ENCODE peak calls at places on chromosomes 11 and 22, in seven cellular contexts. A is type B pancreatic cell; B is activated CD4-positive, alpha-beta memory T cell treated with anti-CD3 and anti-CD28 coated beads, Interleukin-2, amount 10 ng/mL, durations not matched to agents 7 days and 5 days; G is colonic mucosa; O is mesenteric fat pad; F is cardiac fibroblast; T is Calu3. S is an unnamed sample.

GRCh38 chr11:80144932-80145612 is 704.2 kb upstream of the TENM4 start:
- DNase-seq in T (no peak), A (no peak), G (no peak), O (no peak), B (no peak), F (no peak), S (no peak)

GRCh38 chr11:66715346-66716085 is 13.5 kb downstream of the SPTBN2 start:
- DNase-seq in B (no peak), G (no peak), O (no peak), T (no peak), A (no peak), F (no peak), S (no peak)

GRCh38 chr11:73612601-73613137 is 14.8 kb upstream of the FAM168A start:
- DNase-seq in A (no peak), O (no peak), B (no peak), T (no peak), G (no peak), F (no peak), S (no peak)

GRCh38 chr11:122984186-122985011 is 2.8 kb upstream of the BSX start:
- DNase-seq in O (peak; percentile 82), B (no peak), G (no peak), A (no peak), T (peak; percentile 7), F (peak; percentile 31), S (no peak)

GRCh38 chr11:62622476-62622875 is 690 bp upstream of the B3GAT3 start:
- DNase-seq in A (no peak), O (no peak), G (no peak), F (no peak), B (no peak), T (no peak), S (no peak)

GRCh38 chr22:40289991-40290459 is 56.3 kb upstream of the ADSL start:
- DNase-seq in O (no peak), A (no peak), B (peak; percentile 75), G (no peak), F (no peak), T (no peak), S (peak; percentile 53)

GRCh38 chr11:6475936-6476335 is 2.2 kb upstream of the TRIM3 start:
- DNase-seq in G (no peak), O (no peak), T (no peak), B (no peak), F (no peak), A (no peak), S (no peak)

GRCh38 chr11:104164028-104164520 is at the start of gene PDGFD:
- DNase-seq in T (peak; percentile 79), A (peak; percentile 81), B (peak; percentile 16), O (peak; percentile 89), G (peak; percentile 34), F (peak; percentile 91), S (peak; percentile 47)

GRCh38 chr22:31139866-31140716 is at the start of gene PLA2G3:
- DNase-seq in B (no peak), G (peak; percentile 48), F (peak; percentile 68), T (no peak), A (no peak), O (peak; percentile 62), S (no peak)

GRCh38 chr11:113725411-113725810 is 19.3 kb upstream of the TMPRSS5 start:
- DNase-seq in A (no peak), O (no peak), F (no peak), B (no peak), T (no peak), G (no peak), S (no peak)

GRCh38 chr11:43861141-43861540 is 19.5 kb upstream of the ALKBH3 start:
- DNase-seq in G (no peak), A (no peak), F (no peak), O (no peak), B (no peak), T (no peak), S (no peak)

GRCh38 chr11:128610765-128611617 is 23.6 kb upstream of the ETS1 start:
- DNase-seq in A (no peak), B (peak; percentile 46), O (no peak), G (no peak), F (no peak), T (no peak), S (peak; percentile 91)

GRCh38 chr22:48318575-48319320 is 1508.9 kb downstream of the BRD1 start:
- DNase-seq in T (no peak), G (no peak), O (peak; percentile 82), B (no peak), A (no peak), F (no peak), S (no peak)

GRCh38 chr11:1838426-1839131 is at the start of gene TNNI2:
- DNase-seq in T (no peak), B (no peak), O (no peak), A (no peak), G (no peak), F (no peak), S (no peak)

GRCh38 chr11:65438257-65439151 is 15.9 kb downstream of the NEAT1 start:
- DNase-seq in G (no peak), O (no peak), A (no peak), F (peak; percentile 54), T (no peak), B (no peak), S (no peak)

GRCh38 chr11:112073941-112074811 is at the start of the genes NKAPD1 and PIH1D2:
- DNase-seq in F (peak; percentile 96), T (peak; percentile 60), O (no peak), G (peak; percentile 82), A (peak; percentile 79), B (peak; percentile 83), S (peak; percentile 77)

GRCh38 chr11:88579466-88579865 is 241.9 kb upstream of the CTSC start:
- DNase-seq in B (no peak), O (no peak), F (no peak), T (no peak), A (no peak), G (no peak), S (no peak)

GRCh38 chr11:34339149-34340064 is 18.4 kb downstream of the ABTB2 start:
- DNase-seq in O (no peak), B (peak; percentile 42), T (peak; percentile 16), F (peak; percentile 42), G (no peak), A (no peak), S (no peak)

GRCh38 chr11:60879104-60879503 is 11.8 kb downstream of the ZP1 start:
- DNase-seq in F (no peak), T (no peak), O (no peak), A (no peak), G (no peak), B (no peak), S (no peak)

GRCh38 chr22:31933816-31934482 is 10.4 kb upstream of the YWHAH start:
- DNase-seq in A (no peak), T (no peak), O (no peak), F (no peak), B (no peak), G (no peak), S (no peak)

GRCh38 chr11:13837286-13837685 is 125.2 kb upstream of the SPON1 start:
- DNase-seq in O (no peak), A (no peak), T (peak; percentile 18), F (no peak), G (no peak), B (no peak), S (no peak)

GRCh38 chr11:77821349-77821851 is 456 bp downstream of the AAMDC start:
- DNase-seq in T (peak; percentile 14), F (peak; percentile 58), B (peak; percentile 21), O (no peak), A (no peak), G (peak; percentile 45), S (no peak)

GRCh38 chr22:23305922-23306374 is 125.6 kb downstream of the BCR start:
- DNase-seq in G (no peak), B (no peak), O (peak; percentile 90), A (peak; percentile 61), T (no peak), F (peak; percentile 97), S (no peak)

GRCh38 chr11:9977554-9977953 is 313.7 kb downstream of the SWAP70 start:
- DNase-seq in T (no peak), B (no peak), O (no peak), F (no peak), G (no peak), A (no peak), S (no peak)

GRCh38 chr11:41985799-41986198 is 526.3 kb upstream of the LRRC4C start:
- DNase-seq in A (no peak), B (no peak), O (no peak), F (no peak), T (no peak), G (no peak), S (no peak)

GRCh38 chr22:17366830-17367229 is 2.4 kb upstream of the CECR2 start:
- DNase-seq in T (peak; percentile 31), G (peak; percentile 31), A (no peak), B (peak; percentile 32), F (peak; percentile 53), O (no peak), S (no peak)

GRCh38 chr11:7651700-7652099 is 21.6 kb downstream of the CYB5R2 start:
- DNase-seq in F (no peak), T (no peak), B (no peak), O (no peak), G (no peak), A (no peak), S (no peak)

GRCh38 chr22:19130959-19131684 is at the start of gene TSSK2:
- DNase-seq in O (no peak), G (no peak), F (no peak), A (no peak), B (no peak), T (no peak), S (no peak)

GRCh38 chr11:2805388-2806057 is 80.1 kb downstream of the CDKN1C start:
- DNase-seq in F (no peak), T (no peak), G (peak; percentile 18), B (no peak), A (peak; percentile 55), O (no peak), S (no peak)

GRCh38 chr11:6681949-6682348 is 1.2 kb downstream of the MRPL17 start:
- DNase-seq in T (peak; percentile 3), O (no peak), G (no peak), A (no peak), B (peak; percentile 29), F (peak; percentile 32), S (no peak)